ENCODE peak calls at places on chromosomes 16 and 17, in seven cellular contexts. O is HCT116, W is K562, T is H1, I is SK-N-SH, S is HepG2, B is GM12878. X is an unnamed sample.

GRCh38 chr17:21289902-21290571 is 5.5 kb downstream of the MAP2K3 start:
- DNase-seq in O (no peak), W (no peak), T (no peak), I (peak), S (no peak), B (no peak), X (no peak)

GRCh38 chr16:19595043-19595767 is 39.7 kb downstream of the VPS35L start:
- DNase-seq in O (no peak), W (no peak), T (no peak), I (peak), S (no peak), B (no peak), X (no peak)

GRCh38 chr16:89195521-89196171 is 4.7 kb downstream of the SLC22A31 start:
- DNase-seq in O (no peak), W (no peak), T (peak), I (no peak), S (no peak), B (no peak), X (no peak)

GRCh38 chr17:28552201-28552999 is at the start of gene UNC119:
- DNase-seq in O (no peak), W (peak), T (peak), I (peak), S (peak), B (no peak), X (peak)

GRCh38 chr17:61255609-61256008 is 144.0 kb upstream of the TBX2 start:
- DNase-seq in O (no peak), W (no peak), T (no peak), I (no peak), S (no peak), B (no peak), X (no peak)

GRCh38 chr17:3655766-3656165 is 12.6 kb downstream of the TAX1BP3 start:
- DNase-seq in O (no peak), W (no peak), T (no peak), I (no peak), S (no peak), B (no peak), X (no peak)

GRCh38 chr17:44097110-44097810 is 26.2 kb downstream of the HDAC5 start:
- DNase-seq in O (no peak), W (peak), T (no peak), I (no peak), S (peak), B (no peak), X (no peak)

GRCh38 chr17:46876353-46876887 is 25.0 kb downstream of the WNT9B start:
- DNase-seq in O (peak), W (peak), T (peak), I (peak), S (peak), B (no peak), X (peak)

GRCh38 chr17:30378191-30378796 is 433 bp upstream of the CPD start:
- DNase-seq in O (no peak), W (peak), T (peak), I (peak), S (no peak), B (no peak), X (no peak)

GRCh38 chr17:4980644-4981216 is 6.7 kb downstream of the CAMTA2 start:
- DNase-seq in O (no peak), W (peak), T (peak), I (peak), S (peak), B (no peak), X (peak)

GRCh38 chr17:40176409-40177110 is 710 bp upstream of the RAPGEFL1 start:
- DNase-seq in O (no peak), W (no peak), T (no peak), I (no peak), S (no peak), B (no peak), X (peak)

GRCh38 chr16:30786115-30786935 is 680 bp downstream of the ZNF629 start:
- DNase-seq in O (no peak), W (peak), T (peak), I (peak), S (peak), B (no peak), X (peak)

GRCh38 chr17:63843387-63844292 is 1.2 kb upstream of the SMARCD2 start:
- DNase-seq in O (peak), W (no peak), T (no peak), I (no peak), S (no peak), B (peak), X (peak)

GRCh38 chr17:4199818-4200402 is 56.9 kb downstream of the CYB5D2 start:
- DNase-seq in O (peak), W (peak), T (no peak), I (peak), S (peak), B (no peak), X (peak)

GRCh38 chr17:3961564-3962047 is 2.6 kb downstream of the ATP2A3 start:
- DNase-seq in O (no peak), W (no peak), T (no peak), I (no peak), S (no peak), B (peak), X (no peak)

GRCh38 chr17:82677353-82677925 is 21.1 kb downstream of the RAB40B start:
- DNase-seq in O (no peak), W (no peak), T (no peak), I (no peak), S (no peak), B (no peak), X (no peak)

GRCh38 chr17:44587339-44587738 is 30.1 kb downstream of the FZD2 start:
- DNase-seq in O (peak), W (peak), T (no peak), I (peak), S (peak), B (no peak), X (peak)

GRCh38 chr17:5832886-5833285 is 237.3 kb upstream of the WSCD1 start:
- DNase-seq in O (peak), W (no peak), T (no peak), I (no peak), S (peak), B (no peak), X (no peak)

GRCh38 chr17:57868775-57869598 is 19.1 kb upstream of the MRPS23 start:
- DNase-seq in O (no peak), W (no peak), T (no peak), I (no peak), S (no peak), B (no peak), X (no peak)

GRCh38 chr16:50719401-50720337 is 22.2 kb upstream of the CYLD start:
- DNase-seq in O (no peak), W (no peak), T (peak), I (no peak), S (peak), B (no peak), X (peak)

GRCh38 chr17:46769531-46770438 is 48.7 kb downstream of the WNT3 start:
- DNase-seq in O (no peak), W (no peak), T (peak), I (peak), S (no peak), B (no peak), X (no peak)

GRCh38 chr16:49492090-49492801 is 118.6 kb downstream of the C16orf78 start:
- DNase-seq in O (no peak), W (peak), T (peak), I (peak), S (no peak), B (no peak), X (peak)

GRCh38 chr16:49495151-49495566 is 121.6 kb downstream of the C16orf78 start:
- DNase-seq in O (no peak), W (no peak), T (no peak), I (no peak), S (no peak), B (no peak), X (no peak)

GRCh38 chr16:49494386-49495150 is 121.0 kb downstream of the C16orf78 start:
- DNase-seq in O (no peak), W (no peak), T (no peak), I (no peak), S (no peak), B (no peak), X (no peak)

GRCh38 chr16:49492896-49493620 is 119.5 kb downstream of the C16orf78 start:
- DNase-seq in O (no peak), W (no peak), T (no peak), I (peak), S (no peak), B (no peak), X (no peak)

DNA sequence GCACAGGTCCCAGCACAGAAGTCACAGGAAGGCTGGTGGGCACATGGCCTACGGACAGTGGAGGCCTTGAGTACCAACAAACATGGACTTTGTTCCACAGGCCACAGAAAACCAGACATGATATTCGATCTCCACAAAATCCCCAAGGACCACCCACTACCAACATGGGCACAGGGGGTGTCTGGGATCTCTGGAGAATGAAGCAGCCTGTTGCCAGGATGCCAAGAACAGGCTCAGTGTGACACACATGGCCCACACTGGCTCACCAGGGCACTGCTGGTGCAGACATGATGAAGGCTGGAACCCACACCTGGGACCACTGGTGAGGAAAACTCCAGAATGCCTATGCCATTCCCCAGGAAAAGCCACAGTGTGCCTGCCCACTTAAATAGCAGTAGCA is 120.2 kb downstream of the C16orf78 start:
- DNase-seq in O (no peak), W (no peak), T (no peak), I (no peak), S (no peak), B (no peak), X (no peak)
- TF ChIP-seq JUND in O (no peak), W (no peak), T (no peak), I (no peak), S (no peak), B (no peak), X (no peak)

GRCh38 chr16:84044108-84044488 is 1.5 kb upstream of the SLC38A8 start:
- DNase-seq in O (peak), W (peak), T (no peak), I (peak), S (peak), B (no peak), X (peak)

GRCh38 chr16:84042308-84042878 is at the start of gene SLC38A8:
- DNase-seq in O (no peak), W (no peak), T (no peak), I (no peak), S (no peak), B (no peak), X (no peak)

GRCh38 chr16:84041881-84042280 is 714 bp downstream of the SLC38A8 start:
- DNase-seq in O (no peak), W (no peak), T (no peak), I (no peak), S (no peak), B (no peak), X (no peak)

GRCh38 chr16:84043486-84044107 is 1.0 kb upstream of the SLC38A8 start:
- DNase-seq in O (no peak), W (peak), T (no peak), I (peak), S (peak), B (no peak), X (no peak)

DNA sequence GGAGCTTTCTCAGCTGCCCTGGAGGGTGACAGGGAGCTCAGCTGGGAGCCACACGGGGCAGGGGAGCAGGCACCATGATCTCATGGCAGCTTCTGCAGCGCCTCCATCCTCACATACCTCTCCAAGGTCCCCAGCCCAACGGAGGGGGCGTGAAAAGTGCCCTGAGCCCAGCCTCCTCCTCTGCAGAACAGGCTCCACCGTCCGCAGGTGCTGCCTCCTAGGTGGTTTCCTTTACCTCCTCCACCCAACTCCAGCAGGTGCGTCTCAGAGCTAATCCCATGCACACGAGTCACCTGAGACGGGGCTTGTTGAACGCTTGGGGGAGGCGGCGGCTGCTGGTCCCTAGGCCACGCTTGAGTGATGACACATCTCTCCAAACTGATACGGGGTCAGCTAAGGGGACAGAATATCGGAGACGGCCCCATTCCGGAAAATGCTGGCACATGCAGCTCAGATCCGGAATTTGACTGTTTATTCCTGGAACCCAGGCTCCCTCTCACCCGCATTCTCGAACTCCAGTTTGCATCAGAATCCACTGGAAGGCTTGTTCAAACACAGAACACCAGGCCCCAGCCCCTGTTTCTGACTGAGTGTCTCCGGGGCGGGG is 387 bp upstream of the SLC38A8 start:
- DNase-seq in O (no peak), W (peak), T (no peak), I (no peak), S (no peak), B (no peak), X (no peak)
- TF ChIP-seq JUND in O (no peak), W (peak), T (no peak), I (no peak), S (no peak), B (no peak), X (no peak)

GRCh38 chr17:42485680-42486079 is 27.0 kb downstream of the ATP6V0A1 start:
- DNase-seq in O (no peak), W (no peak), T (no peak), I (no peak), S (no peak), B (no peak), X (no peak)
- TF ChIP-seq JUND in O (no peak), W (no peak), T (no peak), I (no peak), S (no peak), B (no peak), X (no peak)

GRCh38 chr16:4443271-4443670 is 17.6 kb downstream of the DNAJA3 start:
- DNase-seq in O (no peak), W (no peak), T (no peak), I (no peak), S (no peak), B (no peak), X (no peak)

GRCh38 chr16:4442371-4442770 is 16.7 kb downstream of the DNAJA3 start:
- DNase-seq in O (no peak), W (no peak), T (no peak), I (no peak), S (no peak), B (no peak), X (no peak)

GRCh38 chr16:4443986-4444385 is 18.3 kb downstream of the DNAJA3 start:
- DNase-seq in O (no peak), W (no peak), T (no peak), I (no peak), S (no peak), B (no peak), X (no peak)
- TF ChIP-seq JUND in O (no peak), W (no peak), T (no peak), I (no peak), S (no peak), B (no peak), X (no peak)

GRCh38 chr17:7017827-7018200 is 5.0 kb upstream of the BCL6B start:
- DNase-seq in O (no peak), W (no peak), T (no peak), I (no peak), S (no peak), B (no peak), X (no peak)
- TF ChIP-seq JUND in O (no peak), W (no peak), T (no peak), I (no peak), S (no peak), B (no peak), X (no peak)

GRCh38 chr16:16080465-16081065 is 131.1 kb downstream of the ABCC1 start:
- DNase-seq in O (no peak), W (no peak), T (no peak), I (no peak), S (no peak), B (no peak), X (no peak)

GRCh38 chr16:16086653-16087446 is 136.4 kb downstream of the ABCC6 start:
- DNase-seq in O (no peak), W (no peak), T (no peak), I (no peak), S (no peak), B (no peak), X (no peak)

GRCh38 chr16:16082255-16082654 is 132.8 kb downstream of the ABCC1 start:
- DNase-seq in O (no peak), W (no peak), T (no peak), I (no peak), S (no peak), B (no peak), X (no peak)

GRCh38 chr16:16084874-16085273 is 135.5 kb downstream of the ABCC1 start:
- DNase-seq in O (no peak), W (no peak), T (no peak), I (no peak), S (no peak), B (no peak), X (no peak)

GRCh38 chr16:16083421-16084156 is 134.2 kb downstream of the ABCC1 start:
- DNase-seq in O (peak), W (peak), T (no peak), I (no peak), S (peak), B (no peak), X (no peak)
- TF ChIP-seq JUND in O (no peak), W (peak), T (no peak), I (no peak), S (no peak), B (no peak), X (no peak)

GRCh38 chr17:74616696-74617095 is 6.8 kb downstream of the CD300E start:
- DNase-seq in O (no peak), W (no peak), T (no peak), I (no peak), S (no peak), B (no peak), X (no peak)

GRCh38 chr17:74610108-74610507 is 13.4 kb downstream of the CD300E start:
- DNase-seq in O (no peak), W (no peak), T (peak), I (no peak), S (no peak), B (no peak), X (peak)

GRCh38 chr17:74608511-74608910 is 15.0 kb downstream of the CD300E start:
- DNase-seq in O (no peak), W (no peak), T (no peak), I (no peak), S (no peak), B (no peak), X (no peak)

GRCh38 chr17:74607219-74607618 is 15.1 kb upstream of the CD300LD start:
- DNase-seq in O (no peak), W (no peak), T (no peak), I (no peak), S (no peak), B (no peak), X (no peak)

DNA sequence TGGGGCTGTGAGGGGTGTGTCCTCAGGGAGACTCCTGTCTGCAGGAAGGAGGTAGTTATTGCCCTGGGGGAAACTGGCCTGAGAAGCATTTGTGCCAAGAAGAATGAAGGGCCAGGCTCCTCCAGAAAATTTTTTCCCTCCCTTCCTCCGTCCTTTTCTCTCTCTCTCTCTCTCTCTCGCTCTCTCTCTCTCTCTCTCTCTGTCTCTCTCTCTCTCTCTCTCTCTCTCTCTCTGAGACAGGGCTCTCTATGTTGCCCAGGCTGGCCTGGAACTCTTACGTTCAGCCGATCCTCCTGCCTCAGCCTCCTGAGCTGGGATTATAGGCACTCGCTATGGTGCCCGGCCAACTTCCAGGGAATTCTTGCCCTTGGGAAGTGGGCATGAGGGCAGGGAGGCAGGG is 11.5 kb downstream of the CD300E start:
- DNase-seq in O (no peak), W (no peak), T (no peak), I (no peak), S (no peak), B (no peak), X (no peak)
- TF ChIP-seq JUND in O (no peak), W (no peak), T (no peak), I (no peak), S (no peak), B (no peak), X (no peak)